ENCODE peak calls at places on chromosomes 7 and 10, in four cellular contexts. One of them, this sample, is unnamed.

GRCh38 chr10:47058961-47059391 is 147.7 kb downstream of the PTPN20 start:
- DNase-seq in K562: no peak
- DNase-seq in HepG2: no peak
- DNase-seq in HCT116: no peak
- DNase-seq in this sample: no peak

GRCh38 chr10:22159180-22159579 is 58.6 kb downstream of the EBLN1 start:
- DNase-seq in K562: no peak
- DNase-seq in HepG2: no peak
- DNase-seq in HCT116: no peak
- DNase-seq in this sample: no peak

GRCh38 chr7:2260820-2261219 is 18.8 kb downstream of the NUDT1 start:
- DNase-seq in K562: no peak
- DNase-seq in HepG2: no peak
- DNase-seq in HCT116: no peak
- DNase-seq in this sample: no peak

GRCh38 chr10:114931072-114931679 is 6.8 kb upstream of the TRUB1 start:
- DNase-seq in K562: no peak
- DNase-seq in HepG2: no peak
- DNase-seq in HCT116: no peak
- DNase-seq in this sample: no peak

GRCh38 chr10:20314431-20314830 is 498.2 kb downstream of the PLXDC2 start:
- DNase-seq in K562: no peak
- DNase-seq in HepG2: no peak
- DNase-seq in HCT116: no peak
- DNase-seq in this sample: no peak

GRCh38 chr10:102643346-102644065 is 773 bp upstream of the TRIM8 start:
- DNase-seq in K562: peak
- DNase-seq in HepG2: peak
- DNase-seq in HCT116: peak
- DNase-seq in this sample: no peak

GRCh38 chr7:127968547-127968946 is 62.7 kb downstream of the LRRC4 start:
- DNase-seq in K562: no peak
- DNase-seq in HepG2: no peak
- DNase-seq in HCT116: no peak
- DNase-seq in this sample: no peak

GRCh38 chr10:5953676-5954075 is 23.7 kb downstream of the IL15RA start:
- DNase-seq in K562: no peak
- DNase-seq in HepG2: no peak
- DNase-seq in HCT116: no peak
- DNase-seq in this sample: no peak

GRCh38 chr7:30727061-30727945 is 24.6 kb upstream of the INMT start:
- DNase-seq in K562: no peak
- DNase-seq in HepG2: no peak
- DNase-seq in HCT116: no peak
- DNase-seq in this sample: no peak

GRCh38 chr10:52257692-52258075 is 56.4 kb upstream of the DKK1 start:
- DNase-seq in K562: no peak
- DNase-seq in HepG2: no peak
- DNase-seq in HCT116: no peak
- DNase-seq in this sample: no peak

GRCh38 chr7:137485818-137486217 is 142.3 kb upstream of the PTN start:
- DNase-seq in K562: no peak
- DNase-seq in HepG2: no peak
- DNase-seq in HCT116: no peak
- DNase-seq in this sample: no peak

GRCh38 chr7:27073066-27073465 is 22.7 kb downstream of the HOXA1 start:
- DNase-seq in K562: no peak
- DNase-seq in HepG2: no peak
- DNase-seq in HCT116: no peak
- DNase-seq in this sample: no peak

GRCh38 chr10:129877773-129878371 is 86.2 kb downstream of the EBF3 start:
- DNase-seq in K562: peak
- DNase-seq in HepG2: peak
- DNase-seq in HCT116: no peak
- DNase-seq in this sample: peak

GRCh38 chr7:124667312-124667711 is 98.3 kb downstream of the GPR37 start:
- DNase-seq in K562: no peak
- DNase-seq in HepG2: no peak
- DNase-seq in HCT116: no peak
- DNase-seq in this sample: no peak

GRCh38 chr7:135300913-135301765 is 67.5 kb downstream of the STRA8 start:
- DNase-seq in K562: no peak
- DNase-seq in HepG2: no peak
- DNase-seq in HCT116: no peak
- DNase-seq in this sample: no peak

GRCh38 chr7:140084972-140085371 is 22.2 kb upstream of the PARP12 start:
- DNase-seq in K562: peak
- DNase-seq in HepG2: no peak
- DNase-seq in HCT116: no peak
- DNase-seq in this sample: no peak

GRCh38 chr10:43855667-43856210 is 207.1 kb upstream of the ZNF32 start:
- DNase-seq in K562: no peak
- DNase-seq in HepG2: no peak
- DNase-seq in HCT116: no peak
- DNase-seq in this sample: no peak

GRCh38 chr10:50402466-50402865 is 151.2 kb upstream of the ASAH2 start:
- DNase-seq in K562: no peak
- DNase-seq in HepG2: no peak
- DNase-seq in HCT116: no peak
- DNase-seq in this sample: no peak

GRCh38 chr7:48899932-48900331 is 24.4 kb upstream of the CDC14C start:
- DNase-seq in K562: no peak
- DNase-seq in HepG2: no peak
- DNase-seq in HCT116: no peak
- DNase-seq in this sample: no peak

GRCh38 chr7:54995631-54996340 is 23.0 kb upstream of the EGFR start:
- DNase-seq in K562: peak
- DNase-seq in HepG2: peak
- DNase-seq in HCT116: peak
- DNase-seq in this sample: peak

GRCh38 chr7:24668922-24669635 is 88.2 kb downstream of the GSDME start:
- DNase-seq in K562: no peak
- DNase-seq in HepG2: no peak
- DNase-seq in HCT116: no peak
- DNase-seq in this sample: no peak

GRCh38 chr7:148986737-148987009 is 41.6 kb downstream of the PDIA4 start:
- DNase-seq in K562: no peak
- DNase-seq in HepG2: no peak
- DNase-seq in HCT116: no peak
- DNase-seq in this sample: no peak

GRCh38 chr10:103837370-103838094 is 17.8 kb downstream of the SH3PXD2A start:
- DNase-seq in K562: no peak
- DNase-seq in HepG2: no peak
- DNase-seq in HCT116: no peak
- DNase-seq in this sample: no peak

GRCh38 chr7:69060516-69060915 is 537.8 kb upstream of the AUTS2 start:
- DNase-seq in K562: no peak
- DNase-seq in HepG2: no peak
- DNase-seq in HCT116: no peak
- DNase-seq in this sample: no peak

GRCh38 chr7:151711435-151711872 is 165.5 kb downstream of the PRKAG2 start:
- DNase-seq in K562: no peak
- DNase-seq in HepG2: no peak
- DNase-seq in HCT116: no peak
- DNase-seq in this sample: no peak

GRCh38 chr7:2607122-2607912 is 24.5 kb upstream of the TTYH3 start:
- DNase-seq in K562: no peak
- DNase-seq in HepG2: no peak
- DNase-seq in HCT116: no peak
- DNase-seq in this sample: no peak

GRCh38 chr10:34635111-34635510 is 180.0 kb downstream of the PARD3 start:
- DNase-seq in K562: no peak
- DNase-seq in HepG2: no peak
- DNase-seq in HCT116: no peak
- DNase-seq in this sample: no peak

GRCh38 chr7:105589221-105590077 is 8.2 kb upstream of the EFCAB10 start:
- DNase-seq in K562: peak
- DNase-seq in HepG2: peak
- DNase-seq in HCT116: peak
- DNase-seq in this sample: peak

GRCh38 chr7:43693687-43694398 is 35.5 kb downstream of the COA1 start:
- DNase-seq in K562: no peak
- DNase-seq in HepG2: peak
- DNase-seq in HCT116: peak
- DNase-seq in this sample: no peak

GRCh38 chr7:125670926-125671572 is 741.4 kb upstream of the POT1 start:
- DNase-seq in K562: peak
- DNase-seq in HepG2: peak
- DNase-seq in HCT116: peak
- DNase-seq in this sample: peak

GRCh38 chr7:84799131-84799530 is 387.7 kb downstream of the SEMA3D start:
- DNase-seq in K562: no peak
- DNase-seq in HepG2: no peak
- DNase-seq in HCT116: no peak
- DNase-seq in this sample: no peak

GRCh38 chr7:103851357-103851756 is 138.1 kb downstream of the RELN start:
- DNase-seq in K562: peak
- DNase-seq in HepG2: no peak
- DNase-seq in HCT116: no peak
- DNase-seq in this sample: no peak

GRCh38 chr10:12375076-12375504 is 25.7 kb downstream of the CAMK1D start:
- DNase-seq in K562: no peak
- DNase-seq in HepG2: no peak
- DNase-seq in HCT116: no peak
- DNase-seq in this sample: no peak

GRCh38 chr7:95469187-95469586 is 16.6 kb upstream of the ASB4 start:
- DNase-seq in K562: no peak
- DNase-seq in HepG2: no peak
- DNase-seq in HCT116: no peak
- DNase-seq in this sample: no peak

GRCh38 chr7:95469850-95470249 is 15.9 kb upstream of the ASB4 start:
- DNase-seq in K562: no peak
- DNase-seq in HepG2: peak
- DNase-seq in HCT116: no peak
- DNase-seq in this sample: no peak

GRCh38 chr7:95471076-95471475 is 14.7 kb upstream of the ASB4 start:
- DNase-seq in K562: no peak
- DNase-seq in HepG2: no peak
- DNase-seq in HCT116: no peak
- DNase-seq in this sample: no peak

GRCh38 chr7:95472521-95473160 is 13.1 kb upstream of the ASB4 start:
- DNase-seq in K562: no peak
- DNase-seq in HepG2: no peak
- DNase-seq in HCT116: no peak
- DNase-seq in this sample: no peak

DNA sequence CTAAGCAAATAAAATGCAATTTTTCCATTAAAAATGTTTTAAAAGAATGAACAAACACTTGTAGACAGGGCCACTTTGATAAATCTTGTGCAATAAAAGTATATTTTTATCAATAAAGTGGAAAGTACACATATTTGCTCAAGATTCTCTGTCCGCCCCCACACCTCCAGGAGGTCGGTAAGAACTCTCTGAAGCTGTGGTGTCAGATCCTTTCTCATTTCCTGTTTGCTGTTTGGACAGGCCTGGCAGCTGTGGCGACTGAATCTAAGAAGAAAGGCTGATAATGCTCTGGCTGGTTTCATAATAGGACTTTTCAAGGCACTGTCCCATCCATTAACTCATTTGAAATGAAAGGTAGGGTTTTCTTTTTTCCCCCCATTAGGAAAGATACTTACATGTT is 15.3 kb upstream of the ASB4 start:
- DNase-seq in K562: peak
- DNase-seq in HepG2: peak
- DNase-seq in HCT116: no peak
- DNase-seq in this sample: no peak
- TF ChIP-seq TCF7L2 in K562: no peak
- TF ChIP-seq TCF7L2 in HepG2: no peak
- TF ChIP-seq TCF7L2 in HCT116: no peak
- TF ChIP-seq TCF7L2 in this sample: no peak

GRCh38 chr10:86976362-86977056 is 8.2 kb downstream of the ADIRF start:
- DNase-seq in K562: no peak
- DNase-seq in HepG2: no peak
- DNase-seq in HCT116: no peak
- DNase-seq in this sample: no peak
- TF ChIP-seq TCF7L2 in K562: no peak
- TF ChIP-seq TCF7L2 in HepG2: no peak
- TF ChIP-seq TCF7L2 in HCT116: no peak
- TF ChIP-seq TCF7L2 in this sample: no peak

GRCh38 chr10:123132576-123133477 is 2.9 kb upstream of the HMX3 start:
- DNase-seq in K562: peak
- DNase-seq in HepG2: peak
- DNase-seq in HCT116: peak
- DNase-seq in this sample: peak

GRCh38 chr10:123135415-123136141 is at the start of gene HMX3:
- DNase-seq in K562: peak
- DNase-seq in HepG2: no peak
- DNase-seq in HCT116: no peak
- DNase-seq in this sample: no peak

GRCh38 chr10:123134915-123135414 is 805 bp upstream of the HMX3 start:
- DNase-seq in K562: peak
- DNase-seq in HepG2: no peak
- DNase-seq in HCT116: no peak
- DNase-seq in this sample: no peak

GRCh38 chr10:123133511-123133910 is 2.3 kb upstream of the HMX3 start:
- DNase-seq in K562: no peak
- DNase-seq in HepG2: no peak
- DNase-seq in HCT116: no peak
- DNase-seq in this sample: no peak

GRCh38 chr10:123134058-123134914 is 1.5 kb upstream of the HMX3 start:
- DNase-seq in K562: no peak
- DNase-seq in HepG2: no peak
- DNase-seq in HCT116: no peak
- DNase-seq in this sample: no peak
- TF ChIP-seq TCF7L2 in K562: no peak
- TF ChIP-seq TCF7L2 in HepG2: no peak
- TF ChIP-seq TCF7L2 in HCT116: no peak
- TF ChIP-seq TCF7L2 in this sample: no peak

DNA sequence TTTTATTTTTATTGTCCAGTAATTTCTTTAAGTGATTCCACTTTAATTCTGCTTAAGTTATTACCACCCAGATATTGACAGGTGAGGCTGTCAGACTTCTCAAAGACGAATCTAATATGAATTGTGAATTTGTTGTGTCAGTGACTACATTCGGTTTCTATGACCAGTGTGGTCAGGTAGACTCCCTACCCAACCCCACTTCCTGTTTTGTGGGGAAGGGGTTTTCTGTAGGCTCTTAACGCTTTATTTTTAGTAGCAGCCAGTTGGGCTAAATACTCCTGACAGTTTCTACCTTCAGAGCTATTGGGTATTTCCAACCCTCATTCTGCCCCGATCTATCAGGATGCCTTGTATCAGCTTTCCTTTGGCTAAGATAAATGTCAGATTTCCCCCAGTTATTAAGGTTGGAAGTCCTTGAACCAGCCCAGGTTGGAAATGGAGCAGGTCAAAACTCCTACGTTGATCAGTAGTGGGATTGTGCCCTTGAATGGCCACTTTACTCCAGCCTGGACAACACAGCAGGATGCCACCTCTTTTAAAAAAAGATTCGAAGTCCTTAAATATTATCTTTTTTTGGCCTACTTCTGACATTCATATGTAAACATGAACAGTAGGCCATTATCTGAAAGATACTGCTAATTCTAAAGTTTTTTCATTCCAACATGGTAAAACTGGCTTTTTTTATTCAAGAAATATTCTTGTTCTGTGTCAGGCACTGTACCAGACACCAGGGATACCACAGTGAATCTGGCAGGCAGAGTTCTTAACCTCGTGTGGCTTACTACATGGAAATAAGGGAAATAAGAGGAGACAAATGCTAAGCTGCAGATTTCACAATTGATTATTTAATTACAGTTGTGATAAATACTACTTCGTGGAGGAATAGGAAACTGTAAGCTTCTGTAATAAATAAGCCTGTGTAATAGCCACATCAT is 133.3 kb upstream of the SAMD8 start:
- DNase-seq in K562: no peak
- DNase-seq in HepG2: no peak
- DNase-seq in HCT116: no peak
- DNase-seq in this sample: no peak
- TF ChIP-seq TCF7L2 in K562: no peak
- TF ChIP-seq TCF7L2 in HepG2: no peak
- TF ChIP-seq TCF7L2 in HCT116: no peak
- TF ChIP-seq TCF7L2 in this sample: no peak